ENCODE peak calls at places on chromosomes 12 and 14, in five cellular contexts. H, R, U, V and D are unnamed samples.

GRCh38 chr12:130831246-130831645 is 7.8 kb downstream of the STX2 start:
- DNase-seq in H (no peak), R (peak; percentile 42), U (no peak), V (no peak), D (no peak)

GRCh38 chr14:89477391-89477790 is 60.4 kb upstream of the FOXN3 start:
- DNase-seq in H (peak; percentile 76), R (no peak), U (no peak), V (peak; percentile 64), D (no peak)

GRCh38 chr12:26696613-26697092 is 136.3 kb downstream of the ITPR2 start:
- DNase-seq in H (no peak), R (no peak), U (no peak), V (no peak), D (peak; percentile 75)

GRCh38 chr14:73753043-73753886 is 39.1 kb upstream of the PNMA1 start:
- DNase-seq in H (peak; percentile 71), R (no peak), U (peak; percentile 17), V (no peak), D (peak; percentile 31)

GRCh38 chr14:96470331-96470730 is 31.9 kb upstream of the PAPOLA start:
- DNase-seq in H (no peak), R (no peak), U (no peak), V (no peak), D (peak; percentile 11)

GRCh38 chr14:103074699-103075341 is 9.2 kb upstream of the LBHD2 start:
- DNase-seq in H (peak; percentile 64), R (no peak), U (no peak), V (peak; percentile 39), D (no peak)

GRCh38 chr12:89470741-89471504 is 53.7 kb downstream of the GALNT4 start:
- DNase-seq in H (no peak), R (no peak), U (peak; percentile 48), V (no peak), D (peak; percentile 65)

GRCh38 chr14:94449930-94450329 is 2.7 kb downstream of the SERPINA11 start:
- DNase-seq in H (no peak), R (no peak), U (no peak), V (no peak), D (no peak)

GRCh38 chr14:20782280-20782890 is 1.3 kb downstream of the RNASE6 start:
- DNase-seq in H (no peak), R (no peak), U (peak; percentile 52), V (no peak), D (no peak)

GRCh38 chr14:104700224-104700623 is 10.8 kb downstream of the INF2 start:
- DNase-seq in H (no peak), R (no peak), U (no peak), V (no peak), D (no peak)
- H3K27ac ChIP-seq in H (no peak overlapping the region), R (no peak overlapping the region), U (no peak overlapping the region), V (no peak overlapping the region), D (peak overlapping the region; percentile 86)

GRCh38 chr14:68279437-68279720 is 459.8 kb downstream of the RAD51B start:
- DNase-seq in H (no peak), R (no peak), U (no peak), V (no peak), D (no peak)
- H3K4me3 ChIP-seq in H (no peak overlapping the region), R (no peak overlapping the region), U (peak overlapping the region; percentile 63), V (no peak overlapping the region), D (no peak overlapping the region)

GRCh38 chr12:48982397-48983080 is 4.4 kb downstream of the WNT1 start:
- DNase-seq in H (no peak), R (no peak), U (no peak), V (no peak), D (no peak)

GRCh38 chr12:48988030-48988649 is 10.0 kb downstream of the WNT1 start:
- DNase-seq in H (peak; percentile 58), R (peak; percentile 75), U (peak; percentile 69), V (no peak), D (peak; percentile 83)

GRCh38 chr12:48986720-48987291 is 8.7 kb downstream of the WNT1 start:
- DNase-seq in H (no peak), R (peak; percentile 45), U (no peak), V (no peak), D (no peak)

GRCh38 chr12:48985901-48986300 is 7.8 kb downstream of the WNT1 start:
- DNase-seq in H (no peak), R (no peak), U (peak; percentile 27), V (no peak), D (no peak)

DNA sequence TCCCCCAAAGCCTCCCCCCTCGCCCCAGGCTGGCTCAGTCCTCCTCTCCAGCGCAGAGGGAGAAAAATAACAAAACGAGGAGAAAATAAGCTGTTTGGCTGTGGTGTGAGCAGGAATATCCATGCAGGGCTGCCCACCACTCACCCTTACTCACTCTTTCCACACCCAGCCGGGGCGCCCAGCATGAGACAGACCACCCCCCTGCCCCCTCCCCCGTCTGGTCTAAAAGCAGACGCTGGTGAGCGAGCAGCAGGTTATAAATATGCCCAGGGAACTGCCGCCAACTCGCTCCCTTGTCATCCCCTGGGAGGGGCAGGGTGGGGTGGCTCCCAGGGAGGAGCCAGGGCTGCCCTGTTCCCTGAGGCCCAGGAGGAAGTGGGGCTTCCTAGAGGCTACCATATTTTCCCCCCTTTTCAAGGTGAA is 7.4 kb downstream of the WNT1 start:
- DNase-seq in H (no peak), R (no peak), U (no peak), V (no peak), D (no peak)
- H3K27ac ChIP-seq in H (no peak overlapping the region), R (no peak overlapping the region), U (no peak overlapping the region), V (no peak overlapping the region), D (no peak overlapping the region)

DNA sequence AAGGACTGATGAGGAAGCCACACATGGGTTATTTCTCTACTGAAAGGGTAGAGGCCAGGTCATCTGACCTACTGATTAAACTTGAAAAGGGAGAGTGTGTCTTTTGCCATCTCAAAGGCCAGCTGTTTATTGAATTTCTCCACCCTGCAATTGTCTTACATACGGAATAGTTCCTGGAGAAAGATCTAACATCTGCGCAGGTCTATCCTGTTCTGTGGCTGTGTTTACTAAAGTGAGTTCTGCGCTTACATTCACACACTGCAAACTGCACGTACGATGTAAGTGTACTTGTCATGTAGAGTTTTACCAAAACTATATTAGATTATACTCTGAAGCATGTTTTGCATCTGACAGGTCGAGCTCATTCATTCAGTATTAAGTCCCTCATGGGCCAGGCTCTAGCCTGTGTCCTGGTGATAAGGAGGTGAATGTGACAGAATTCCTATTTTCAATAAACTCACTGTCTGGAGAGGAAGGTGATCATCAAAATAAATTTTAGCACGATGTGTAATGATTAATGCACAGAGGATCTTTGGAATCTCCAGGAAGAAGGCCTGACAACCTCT is 96.6 kb downstream of the PRKCH start:
- DNase-seq in H (no peak), R (no peak), U (no peak), V (no peak), D (no peak)
- H3K4me3 ChIP-seq in H (no peak overlapping the region), R (no peak overlapping the region), U (no peak overlapping the region), V (no peak overlapping the region), D (no peak overlapping the region)